ENCODE peak calls at places on chromosome 15, in seven cellular contexts. One of them, this sample, is unnamed.

GRCh38 chr15:73146419-73146818 is 94.2 kb downstream of the NEO1 start:
- DNase-seq in HCT116: no peak
- DNase-seq in SK-N-SH: no peak
- DNase-seq in K562: no peak
- DNase-seq in T47D: no peak
- DNase-seq in GM12878: no peak
- DNase-seq in HepG2: no peak
- DNase-seq in this sample: no peak

GRCh38 chr15:44738340-44738984 is 2.1 kb downstream of the TRIM69 start:
- DNase-seq in HCT116: peak
- DNase-seq in SK-N-SH: peak
- DNase-seq in K562: peak
- DNase-seq in T47D: peak
- DNase-seq in GM12878: no peak
- DNase-seq in HepG2: peak
- DNase-seq in this sample: no peak

GRCh38 chr15:52805351-52806283 is 15.5 kb upstream of the ONECUT1 start:
- DNase-seq in HCT116: no peak
- DNase-seq in SK-N-SH: peak
- DNase-seq in K562: no peak
- DNase-seq in T47D: no peak
- DNase-seq in GM12878: no peak
- DNase-seq in HepG2: no peak
- DNase-seq in this sample: peak

GRCh38 chr15:81929557-81929956 is 116.3 kb downstream of the MEX3B start:
- DNase-seq in HCT116: no peak
- DNase-seq in SK-N-SH: no peak
- DNase-seq in K562: no peak
- DNase-seq in T47D: no peak
- DNase-seq in GM12878: no peak
- DNase-seq in HepG2: no peak
- DNase-seq in this sample: no peak

GRCh38 chr15:101511717-101512116 is 22.2 kb upstream of the PCSK6 start:
- DNase-seq in HCT116: no peak
- DNase-seq in SK-N-SH: no peak
- DNase-seq in K562: no peak
- DNase-seq in T47D: no peak
- DNase-seq in GM12878: no peak
- DNase-seq in HepG2: no peak
- DNase-seq in this sample: no peak

GRCh38 chr15:41892621-41893421 is 1.0 kb downstream of the SPTBN5 start:
- DNase-seq in HCT116: no peak
- DNase-seq in SK-N-SH: peak
- DNase-seq in K562: no peak
- DNase-seq in T47D: no peak
- DNase-seq in GM12878: no peak
- DNase-seq in HepG2: no peak
- DNase-seq in this sample: no peak

GRCh38 chr15:84887928-84888327 is 3.5 kb downstream of the SLC28A1 start:
- DNase-seq in HCT116: no peak
- DNase-seq in SK-N-SH: no peak
- DNase-seq in K562: no peak
- DNase-seq in T47D: no peak
- DNase-seq in GM12878: no peak
- DNase-seq in HepG2: no peak
- DNase-seq in this sample: no peak

GRCh38 chr15:81829918-81830317 is 215.9 kb downstream of the MEX3B start:
- DNase-seq in HCT116: no peak
- DNase-seq in SK-N-SH: no peak
- DNase-seq in K562: no peak
- DNase-seq in T47D: no peak
- DNase-seq in GM12878: no peak
- DNase-seq in HepG2: no peak
- DNase-seq in this sample: no peak

GRCh38 chr15:91952216-91952615 is 98.7 kb downstream of the SLCO3A1 start:
- DNase-seq in HCT116: no peak
- DNase-seq in SK-N-SH: no peak
- DNase-seq in K562: no peak
- DNase-seq in T47D: no peak
- DNase-seq in GM12878: no peak
- DNase-seq in HepG2: no peak
- DNase-seq in this sample: no peak

GRCh38 chr15:38069506-38069905 is 135.1 kb downstream of the TMCO5A start:
- DNase-seq in HCT116: no peak
- DNase-seq in SK-N-SH: peak
- DNase-seq in K562: no peak
- DNase-seq in T47D: no peak
- DNase-seq in GM12878: no peak
- DNase-seq in HepG2: no peak
- DNase-seq in this sample: no peak

GRCh38 chr15:72685925-72686794 is at the start of the genes BBS4 and HIGD2B:
- DNase-seq in HCT116: peak
- DNase-seq in SK-N-SH: peak
- DNase-seq in K562: peak
- DNase-seq in T47D: peak
- DNase-seq in GM12878: peak
- DNase-seq in HepG2: peak
- DNase-seq in this sample: peak

GRCh38 chr15:43518073-43518761 is 809 bp downstream of the MAP1A start:
- DNase-seq in HCT116: no peak
- DNase-seq in SK-N-SH: peak
- DNase-seq in K562: peak
- DNase-seq in T47D: peak
- DNase-seq in GM12878: no peak
- DNase-seq in HepG2: no peak
- DNase-seq in this sample: peak

GRCh38 chr15:79311901-79312553 is 1.1 kb downstream of the TMED3 start:
- DNase-seq in HCT116: no peak
- DNase-seq in SK-N-SH: peak
- DNase-seq in K562: no peak
- DNase-seq in T47D: peak
- DNase-seq in GM12878: peak
- DNase-seq in HepG2: no peak
- DNase-seq in this sample: no peak

GRCh38 chr15:56160966-56161365 is 82.7 kb downstream of the RFX7 start:
- DNase-seq in HCT116: no peak
- DNase-seq in SK-N-SH: no peak
- DNase-seq in K562: no peak
- DNase-seq in T47D: no peak
- DNase-seq in GM12878: no peak
- DNase-seq in HepG2: no peak
- DNase-seq in this sample: no peak

GRCh38 chr15:100588638-100589242 is 13.2 kb downstream of the LINS1 start:
- DNase-seq in HCT116: no peak
- DNase-seq in SK-N-SH: no peak
- DNase-seq in K562: no peak
- DNase-seq in T47D: peak
- DNase-seq in GM12878: no peak
- DNase-seq in HepG2: no peak
- DNase-seq in this sample: no peak

GRCh38 chr15:80268101-80268500 is 16.1 kb upstream of the CTXND1 start:
- DNase-seq in HCT116: no peak
- DNase-seq in SK-N-SH: no peak
- DNase-seq in K562: no peak
- DNase-seq in T47D: no peak
- DNase-seq in GM12878: no peak
- DNase-seq in HepG2: no peak
- DNase-seq in this sample: no peak

GRCh38 chr15:91444656-91445055 is 344.6 kb downstream of the SV2B start:
- DNase-seq in HCT116: no peak
- DNase-seq in SK-N-SH: no peak
- DNase-seq in K562: no peak
- DNase-seq in T47D: no peak
- DNase-seq in GM12878: no peak
- DNase-seq in HepG2: no peak
- DNase-seq in this sample: no peak

GRCh38 chr15:41933771-41934170 is 38.6 kb downstream of the EHD4 start:
- DNase-seq in HCT116: peak
- DNase-seq in SK-N-SH: no peak
- DNase-seq in K562: no peak
- DNase-seq in T47D: no peak
- DNase-seq in GM12878: no peak
- DNase-seq in HepG2: no peak
- DNase-seq in this sample: no peak

GRCh38 chr15:44082558-44083151 is 112.4 kb downstream of the FRMD5 start:
- DNase-seq in HCT116: no peak
- DNase-seq in SK-N-SH: no peak
- DNase-seq in K562: no peak
- DNase-seq in T47D: no peak
- DNase-seq in GM12878: no peak
- DNase-seq in HepG2: no peak
- DNase-seq in this sample: no peak

GRCh38 chr15:85593809-85594441 is 200.8 kb downstream of the KLHL25 start:
- DNase-seq in HCT116: no peak
- DNase-seq in SK-N-SH: no peak
- DNase-seq in K562: no peak
- DNase-seq in T47D: no peak
- DNase-seq in GM12878: no peak
- DNase-seq in HepG2: no peak
- DNase-seq in this sample: no peak

GRCh38 chr15:50182233-50183013 is 427 bp downstream of the SLC27A2 start:
- DNase-seq in HCT116: peak
- DNase-seq in SK-N-SH: peak
- DNase-seq in K562: peak
- DNase-seq in T47D: peak
- DNase-seq in GM12878: no peak
- DNase-seq in HepG2: no peak
- DNase-seq in this sample: peak

GRCh38 chr15:47516576-47517371 is 200.5 kb upstream of the SEMA6D start:
- DNase-seq in HCT116: no peak
- DNase-seq in SK-N-SH: no peak
- DNase-seq in K562: no peak
- DNase-seq in T47D: no peak
- DNase-seq in GM12878: no peak
- DNase-seq in HepG2: no peak
- DNase-seq in this sample: no peak

GRCh38 chr15:51499379-51499976 is 123.1 kb downstream of the DMXL2 start:
- DNase-seq in HCT116: peak
- DNase-seq in SK-N-SH: peak
- DNase-seq in K562: peak
- DNase-seq in T47D: peak
- DNase-seq in GM12878: no peak
- DNase-seq in HepG2: peak
- DNase-seq in this sample: no peak

GRCh38 chr15:68442041-68442440 is 10.1 kb upstream of the ITGA11 start:
- DNase-seq in HCT116: no peak
- DNase-seq in SK-N-SH: no peak
- DNase-seq in K562: no peak
- DNase-seq in T47D: no peak
- DNase-seq in GM12878: no peak
- DNase-seq in HepG2: no peak
- DNase-seq in this sample: no peak

GRCh38 chr15:40382580-40383456 is at the start of gene KNSTRN:
- DNase-seq in HCT116: peak
- DNase-seq in SK-N-SH: peak
- DNase-seq in K562: peak
- DNase-seq in T47D: peak
- DNase-seq in GM12878: peak
- DNase-seq in HepG2: peak
- DNase-seq in this sample: peak

DNA sequence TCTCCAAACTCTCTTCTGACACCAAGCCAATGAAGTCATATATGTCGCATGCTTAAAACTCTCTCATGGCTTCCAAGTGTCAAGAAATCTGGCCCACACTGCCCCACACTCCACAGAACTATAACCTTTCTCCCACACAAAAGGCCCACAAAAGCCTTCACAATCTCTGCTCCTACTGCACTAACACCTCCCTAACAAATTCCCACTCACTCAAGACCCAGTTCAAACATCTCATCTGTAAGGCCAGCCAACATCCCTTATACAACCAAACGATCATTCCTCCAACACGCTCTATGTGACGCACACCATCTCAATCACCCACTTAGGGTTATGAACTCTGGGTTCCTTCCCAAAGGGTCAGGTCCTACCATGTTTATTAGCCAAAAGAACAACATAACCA is 13.5 kb downstream of the TBC1D2B start:
- DNase-seq in HCT116: no peak
- DNase-seq in SK-N-SH: no peak
- DNase-seq in K562: no peak
- DNase-seq in T47D: no peak
- DNase-seq in GM12878: no peak
- DNase-seq in HepG2: no peak
- DNase-seq in this sample: no peak
- TF ChIP-seq JUND in HCT116: no peak
- TF ChIP-seq JUND in SK-N-SH: no peak
- TF ChIP-seq JUND in K562: no peak
- TF ChIP-seq JUND in T47D: no peak
- TF ChIP-seq JUND in GM12878: no peak
- TF ChIP-seq JUND in HepG2: no peak
- TF ChIP-seq JUND in this sample: no peak

GRCh38 chr15:28915935-28916334 is 30.2 kb downstream of the APBA2 start:
- DNase-seq in HCT116: no peak
- DNase-seq in SK-N-SH: no peak
- DNase-seq in K562: no peak
- DNase-seq in T47D: no peak
- DNase-seq in GM12878: no peak
- DNase-seq in HepG2: no peak
- DNase-seq in this sample: no peak
- TF ChIP-seq JUND in HCT116: no peak
- TF ChIP-seq JUND in SK-N-SH: no peak
- TF ChIP-seq JUND in K562: no peak
- TF ChIP-seq JUND in T47D: no peak
- TF ChIP-seq JUND in GM12878: no peak
- TF ChIP-seq JUND in HepG2: no peak
- TF ChIP-seq JUND in this sample: no peak

GRCh38 chr15:28931828-28932227 is 46.1 kb downstream of the APBA2 start:
- DNase-seq in HCT116: no peak
- DNase-seq in SK-N-SH: no peak
- DNase-seq in K562: no peak
- DNase-seq in T47D: no peak
- DNase-seq in GM12878: no peak
- DNase-seq in HepG2: no peak
- DNase-seq in this sample: no peak
- TF ChIP-seq JUND in HCT116: no peak
- TF ChIP-seq JUND in SK-N-SH: no peak
- TF ChIP-seq JUND in K562: no peak
- TF ChIP-seq JUND in T47D: no peak
- TF ChIP-seq JUND in GM12878: no peak
- TF ChIP-seq JUND in HepG2: no peak
- TF ChIP-seq JUND in this sample: no peak

GRCh38 chr15:88623632-88624031 is 2.5 kb downstream of the AEN start:
- DNase-seq in HCT116: no peak
- DNase-seq in SK-N-SH: no peak
- DNase-seq in K562: no peak
- DNase-seq in T47D: no peak
- DNase-seq in GM12878: no peak
- DNase-seq in HepG2: no peak
- DNase-seq in this sample: no peak

GRCh38 chr15:88621789-88622604 is 857 bp downstream of the AEN start:
- DNase-seq in HCT116: no peak
- DNase-seq in SK-N-SH: no peak
- DNase-seq in K562: no peak
- DNase-seq in T47D: peak
- DNase-seq in GM12878: no peak
- DNase-seq in HepG2: peak
- DNase-seq in this sample: no peak

GRCh38 chr15:88623061-88623460 is 1.9 kb downstream of the AEN start:
- DNase-seq in HCT116: peak
- DNase-seq in SK-N-SH: no peak
- DNase-seq in K562: no peak
- DNase-seq in T47D: no peak
- DNase-seq in GM12878: no peak
- DNase-seq in HepG2: peak
- DNase-seq in this sample: no peak

GRCh38 chr15:88620995-88621772 is at the start of gene AEN:
- DNase-seq in HCT116: peak
- DNase-seq in SK-N-SH: peak
- DNase-seq in K562: peak
- DNase-seq in T47D: peak
- DNase-seq in GM12878: peak
- DNase-seq in HepG2: peak
- DNase-seq in this sample: peak

GRCh38 chr15:88622605-88622975 is 1.4 kb downstream of the AEN start:
- DNase-seq in HCT116: no peak
- DNase-seq in SK-N-SH: no peak
- DNase-seq in K562: no peak
- DNase-seq in T47D: no peak
- DNase-seq in GM12878: no peak
- DNase-seq in HepG2: no peak
- DNase-seq in this sample: no peak
- TF ChIP-seq JUND in HCT116: no peak
- TF ChIP-seq JUND in SK-N-SH: no peak
- TF ChIP-seq JUND in K562: no peak
- TF ChIP-seq JUND in T47D: no peak
- TF ChIP-seq JUND in GM12878: no peak
- TF ChIP-seq JUND in HepG2: no peak
- TF ChIP-seq JUND in this sample: no peak